ENCODE peak calls at places on chromosome 5, in four cellular contexts. W, V, X and M are unnamed samples. For H3K4me1, the result is how much of the 10 kb centered on the place peaks cover.

GRCh38 chr5:133819977-133820471 is 148.4 kb downstream of the C5orf15 start:
- DNase-seq in X (no peak), V (no peak), W (no peak), M (no peak)

GRCh38 chr5:72106922-72107873 is at the start of gene MAP1B:
- DNase-seq in W (peak), V (peak), X (no peak), M (no peak)

GRCh38 chr5:123599171-123599570 is 87.2 kb downstream of the CSNK1G3 start:
- DNase-seq in X (no peak), V (peak), W (no peak), M (no peak)

GRCh38 chr5:169146158-169146557 is 154.8 kb downstream of the SLIT3 start:
- DNase-seq in V (no peak), W (no peak), X (no peak), M (no peak)

GRCh38 chr5:108212775-108213346 is 169.0 kb downstream of the FBXL17 start:
- DNase-seq in V (peak), X (no peak), W (peak), M (no peak)

GRCh38 chr5:60541980-60542379 is 158.0 kb downstream of the DEPDC1B start:
- DNase-seq in V (peak), X (no peak), W (peak), M (no peak)

GRCh38 chr5:122500245-122501086 is 188.4 kb downstream of the SNCAIP start:
- DNase-seq in W (peak), X (no peak), V (peak), M (no peak)

GRCh38 chr5:141510850-141511718 is 22.2 kb downstream of the PCDHGC5 start:
- DNase-seq in V (no peak), X (no peak), W (no peak), M (no peak)

GRCh38 chr5:110063640-110064592 is 374.2 kb downstream of the MAN2A1 start:
- DNase-seq in V (no peak), X (no peak), W (peak), M (no peak)

GRCh38 chr5:144131256-144131655 is 39.2 kb downstream of the YIPF5 start:
- DNase-seq in W (no peak), V (no peak), X (no peak), M (no peak)

GRCh38 chr5:135211791-135212190 is 177.8 kb upstream of the PITX1 start:
- DNase-seq in X (no peak), V (no peak), W (no peak), M (no peak)

GRCh38 chr5:153938131-153938842 is 100.4 kb downstream of the FAM114A2 start:
- DNase-seq in V (no peak), W (no peak), X (no peak), M (no peak)

GRCh38 chr5:34474573-34475021 is 181.5 kb upstream of the RAI14 start:
- DNase-seq in V (peak), X (no peak), W (peak), M (no peak)

GRCh38 chr5:107937198-107937597 is 266.5 kb upstream of the EFNA5 start:
- DNase-seq in V (no peak), W (peak), X (no peak), M (no peak)

DNA sequence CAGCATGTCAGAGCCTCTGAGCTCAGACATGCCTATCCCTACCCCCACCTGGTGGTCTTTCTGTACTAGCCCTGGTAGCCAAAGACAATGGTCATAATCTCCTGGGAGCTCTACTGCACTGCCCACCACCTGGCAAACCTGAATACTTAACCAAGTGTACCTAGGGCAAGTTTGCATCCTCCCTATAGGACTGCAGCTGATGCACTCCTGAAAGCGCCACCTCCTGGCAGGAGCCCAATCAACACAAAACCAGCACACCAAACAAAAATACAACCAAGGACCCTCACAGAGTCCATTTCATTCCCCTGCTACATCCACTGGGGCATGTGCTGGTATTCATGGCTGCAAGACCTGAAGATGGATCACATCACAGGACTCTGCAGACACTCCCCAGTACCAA is 14.8 kb upstream of the FAM174A start:
- DNase-seq in V (no peak), X (no peak), W (no peak), M (no peak)
- TF ChIP-seq CTCF in V (no peak), X (no peak), W (no peak), M (no peak)

DNA sequence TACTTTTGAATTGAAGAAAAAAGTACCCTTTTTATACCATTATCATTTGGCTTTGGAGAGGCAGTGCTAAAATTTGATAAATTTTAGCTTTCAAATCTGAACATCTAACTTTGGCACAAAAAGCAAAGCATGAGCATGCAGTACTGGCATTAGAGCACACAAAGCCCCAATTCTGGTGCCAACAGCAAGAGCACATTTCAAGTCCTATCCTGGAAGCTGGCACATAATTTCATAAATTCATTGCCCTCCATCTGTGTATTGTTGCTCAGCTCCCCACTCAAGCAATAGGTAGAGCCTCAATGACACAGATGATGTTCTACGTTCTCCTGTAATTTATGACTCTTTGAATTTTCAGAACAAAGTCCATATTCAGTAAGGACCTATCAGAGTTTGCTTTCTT is 380.6 kb upstream of the CDH18 start:
- DNase-seq in X (no peak), W (no peak), V (no peak), M (no peak)
- H3K4me1 ChIP-seq in X (under half), W (under half), V (under half), M (under half)

DNA sequence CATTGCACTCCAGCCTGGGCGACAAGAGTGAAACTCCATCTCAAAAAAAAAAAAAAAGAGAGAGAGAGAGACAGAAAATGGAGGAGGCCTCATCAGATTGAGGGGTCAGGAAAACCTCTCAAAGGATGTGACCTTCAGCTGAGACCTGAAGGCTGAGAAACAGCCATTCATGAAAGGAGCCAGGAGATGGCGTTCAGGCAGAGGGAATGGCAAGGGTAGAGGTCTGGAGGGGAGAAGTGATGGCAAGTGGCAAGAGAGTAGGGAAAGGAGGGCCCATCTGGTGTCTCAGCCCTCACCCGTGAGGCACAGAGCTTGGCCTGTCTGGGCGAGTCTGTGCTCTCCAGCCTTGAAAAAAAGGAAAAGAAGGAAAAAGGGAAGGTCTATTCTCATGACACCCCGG is 17.0 kb downstream of the CAMK2A start:
- DNase-seq in X (no peak), W (peak), V (peak), M (no peak)
- TF ChIP-seq CTCF in X (peak), W (peak), V (peak), M (peak)

GRCh38 chr5:126975791-126976190 is 54.6 kb downstream of the MARCHF3 start:
- DNase-seq in V (no peak), W (no peak), X (no peak), M (no peak)
- H3K4me1 ChIP-seq in V (under half), W (under half), X (under half), M (under half)

DNA sequence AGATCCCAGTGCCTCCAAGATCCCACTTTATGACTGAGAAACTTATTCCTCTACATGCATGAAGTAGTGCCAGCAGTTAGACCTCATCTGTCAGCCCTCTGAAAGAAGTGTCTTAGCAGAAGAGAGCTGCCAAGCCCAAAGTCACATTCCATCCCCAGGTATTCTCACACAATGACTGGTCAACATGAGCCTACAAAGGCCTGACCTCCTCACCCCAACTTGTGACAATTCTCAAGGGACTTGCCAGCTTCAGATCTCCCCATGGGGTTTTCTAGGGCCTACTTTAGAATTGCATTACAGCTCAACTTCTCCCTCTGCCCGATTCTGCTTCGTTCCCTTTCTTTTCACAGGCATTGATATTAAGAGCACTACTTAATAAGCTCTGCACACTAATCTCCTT is 393.8 kb upstream of the SLC30A5 start:
- DNase-seq in V (no peak), W (no peak), X (no peak), M (no peak)
- TF ChIP-seq CTCF in V (no peak), W (no peak), X (no peak), M (no peak)

GRCh38 chr5:151081426-151082273 is 816 bp upstream of the TNIP1 start:
- DNase-seq in V (peak), W (peak), X (no peak), M (no peak)
- H3K4me1 ChIP-seq in V (under half), W (under half), X (half or more), M (under half)

GRCh38 chr5:10610058-10610457 is 46.2 kb downstream of the ANKRD33B start:
- DNase-seq in V (no peak), W (no peak), X (no peak), M (no peak)

GRCh38 chr5:10611290-10611689 is 47.4 kb downstream of the ANKRD33B start:
- DNase-seq in W (no peak), X (no peak), V (peak), M (no peak)

GRCh38 chr5:10604975-10605374 is 41.1 kb downstream of the ANKRD33B start:
- DNase-seq in V (no peak), X (no peak), W (no peak), M (no peak)

GRCh38 chr5:10607023-10607665 is 43.3 kb downstream of the ANKRD33B start:
- DNase-seq in V (peak), X (no peak), W (no peak), M (no peak)

DNA sequence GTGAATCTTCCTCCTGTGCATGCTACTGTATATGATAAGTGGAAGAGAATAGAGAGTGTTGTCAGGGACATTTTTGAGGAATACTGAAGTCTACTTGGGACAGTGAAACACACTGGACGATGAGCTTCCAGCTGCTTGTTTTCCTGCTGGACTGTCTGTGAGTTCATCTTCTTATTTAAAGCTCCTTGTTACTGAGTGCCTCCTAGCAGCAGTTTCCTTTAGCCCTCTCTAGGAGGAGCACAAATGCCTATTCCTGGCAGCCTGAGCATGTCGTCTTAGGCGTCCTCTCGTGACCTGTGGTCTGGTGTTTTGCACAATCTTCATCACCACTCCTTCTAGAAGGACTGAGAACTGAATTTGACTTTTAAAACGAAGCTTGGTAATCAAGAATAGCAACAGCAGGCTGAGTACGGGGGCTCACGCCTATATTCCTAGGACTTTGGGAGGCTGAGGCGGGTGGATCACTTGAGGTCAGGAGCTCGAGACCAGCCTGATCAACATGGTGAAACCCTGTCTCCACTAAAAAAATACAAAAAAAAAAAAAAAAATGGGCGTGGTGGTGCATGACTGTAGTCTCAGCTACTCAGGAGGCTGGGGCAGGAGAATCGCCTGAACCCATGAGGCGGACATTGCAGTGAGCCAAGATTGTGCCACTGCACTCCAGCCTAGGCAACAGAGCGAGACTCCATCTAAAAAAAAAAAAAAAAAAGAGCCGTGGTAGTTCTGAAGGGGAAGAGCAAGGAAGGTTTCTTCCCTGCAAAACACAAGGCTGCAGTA is 44.0 kb downstream of the ANKRD33B start:
- DNase-seq in X (no peak), V (peak), W (peak), M (no peak)
- TF ChIP-seq CTCF in X (peak), V (peak), W (no peak), M (no peak)

DNA sequence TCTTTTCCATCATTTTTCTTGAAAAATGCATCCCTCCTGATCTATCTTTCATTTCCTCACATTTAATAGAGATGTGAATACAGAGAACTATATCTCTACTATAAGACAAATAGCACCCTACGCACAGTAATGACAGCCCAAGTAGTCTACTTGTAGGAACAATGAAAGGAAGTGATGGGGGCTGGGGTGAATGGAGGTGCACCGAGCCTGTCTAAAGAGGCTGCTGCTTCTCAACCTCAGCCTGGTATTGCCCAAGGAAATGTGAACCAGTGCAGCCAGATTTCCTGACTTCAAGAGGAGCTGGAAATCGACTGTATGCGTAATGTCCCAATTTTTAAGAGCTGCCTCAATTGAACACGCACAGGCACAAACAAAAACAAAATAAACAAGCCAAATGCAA is 68.1 kb downstream of the KCNIP1 start:
- DNase-seq in X (no peak), W (no peak), V (no peak), M (no peak)
- H3K4me1 ChIP-seq in X (under half), W (under half), V (under half), M (under half)